ENCODE peak calls at places on chromosomes 6 and 20, in five cellular contexts. D is AG09319, M is neural crest cell, X is fibroblast of mammary gland, S is spleen. J is an unnamed sample.

GRCh38 chr6:90375681-90376439 is 79.2 kb upstream of the BACH2 start:
- DNase-seq in S (no peak), M (no peak), X (peak), D (no peak), J (no peak)

GRCh38 chr6:144161970-144162369 is 11.7 kb downstream of the STX11 start:
- DNase-seq in S (no peak), M (no peak), D (no peak), X (no peak), J (no peak)

GRCh38 chr6:134495893-134496253 is 178.0 kb upstream of the SGK1 start:
- DNase-seq in D (no peak), M (no peak), X (peak), S (no peak), J (no peak)

GRCh38 chr6:13874191-13874549 is 50.6 kb upstream of the RNF182 start:
- DNase-seq in X (no peak), D (no peak), M (no peak), S (no peak), J (no peak)

GRCh38 chr20:41095110-41095969 is 42.0 kb upstream of the PLCG1 start:
- DNase-seq in S (peak), M (peak), D (peak), X (peak), J (no peak)

GRCh38 chr20:34724172-34724571 is 20.0 kb downstream of the TP53INP2 start:
- DNase-seq in M (no peak), D (no peak), X (no peak), S (no peak), J (no peak)

GRCh38 chr20:49913399-49914047 is 1.8 kb downstream of the SPATA2 start:
- DNase-seq in D (no peak), M (no peak), X (no peak), S (no peak), J (no peak)

GRCh38 chr6:121349596-121349995 is 15.3 kb upstream of the TBC1D32 start:
- DNase-seq in D (no peak), S (no peak), M (no peak), X (no peak), J (no peak)

GRCh38 chr20:58184984-58185383 is 43.5 kb downstream of the ANKRD60 start:
- DNase-seq in M (no peak), X (no peak), S (no peak), D (no peak), J (no peak)

GRCh38 chr6:218153-219018 is 73.9 kb upstream of the DUSP22 start:
- DNase-seq in S (no peak), D (no peak), M (no peak), X (no peak), J (no peak)

GRCh38 chr6:21753571-21754108 is 160.1 kb downstream of the SOX4 start:
- DNase-seq in S (no peak), D (peak), M (no peak), X (peak), J (no peak)

GRCh38 chr20:43231829-43232228 is 42.1 kb upstream of the PTPRT start:
- DNase-seq in S (no peak), M (no peak), D (no peak), X (no peak), J (no peak)

GRCh38 chr6:168314948-168315347 is 4.6 kb downstream of the DACT2 start:
- DNase-seq in X (no peak), D (no peak), S (no peak), M (no peak), J (peak)

GRCh38 chr20:6838181-6838826 is 70.8 kb downstream of the BMP2 start:
- DNase-seq in D (no peak), S (no peak), X (no peak), M (no peak), J (no peak)

GRCh38 chr20:48668451-48668946 is 159.3 kb downstream of the PREX1 start:
- DNase-seq in X (no peak), M (no peak), S (peak), D (no peak), J (no peak)

GRCh38 chr6:4133941-4134838 is 1.2 kb downstream of the ECI2 start:
- DNase-seq in X (peak), D (no peak), M (no peak), S (peak), J (no peak)

GRCh38 chr6:101326411-101326810 is 67.1 kb upstream of the GRIK2 start:
- DNase-seq in M (no peak), S (no peak), D (no peak), X (no peak), J (no peak)

GRCh38 chr6:9520417-9521151 is 894.3 kb downstream of the TFAP2A start:
- DNase-seq in D (no peak), S (no peak), M (no peak), X (peak), J (no peak)

GRCh38 chr20:18430172-18430826 is 36.5 kb downstream of the DZANK1 start:
- DNase-seq in D (no peak), X (no peak), S (no peak), M (no peak), J (no peak)

GRCh38 chr20:35947489-35947888 is 6.8 kb downstream of the SCAND1 start:
- DNase-seq in X (peak), S (no peak), M (no peak), D (no peak), J (no peak)

GRCh38 chr6:80457044-80457933 is 350.8 kb downstream of the BCKDHB start:
- DNase-seq in M (no peak), X (peak), D (peak), S (no peak), J (no peak)

GRCh38 chr20:5039255-5039657 is 37.9 kb upstream of the SLC23A2 start:
- DNase-seq in S (peak), D (no peak), M (no peak), X (no peak), J (no peak)

GRCh38 chr20:19688031-19688806 is 69.8 kb upstream of the RIN2 start:
- DNase-seq in X (peak), D (peak), S (no peak), M (peak), J (peak)

DNA sequence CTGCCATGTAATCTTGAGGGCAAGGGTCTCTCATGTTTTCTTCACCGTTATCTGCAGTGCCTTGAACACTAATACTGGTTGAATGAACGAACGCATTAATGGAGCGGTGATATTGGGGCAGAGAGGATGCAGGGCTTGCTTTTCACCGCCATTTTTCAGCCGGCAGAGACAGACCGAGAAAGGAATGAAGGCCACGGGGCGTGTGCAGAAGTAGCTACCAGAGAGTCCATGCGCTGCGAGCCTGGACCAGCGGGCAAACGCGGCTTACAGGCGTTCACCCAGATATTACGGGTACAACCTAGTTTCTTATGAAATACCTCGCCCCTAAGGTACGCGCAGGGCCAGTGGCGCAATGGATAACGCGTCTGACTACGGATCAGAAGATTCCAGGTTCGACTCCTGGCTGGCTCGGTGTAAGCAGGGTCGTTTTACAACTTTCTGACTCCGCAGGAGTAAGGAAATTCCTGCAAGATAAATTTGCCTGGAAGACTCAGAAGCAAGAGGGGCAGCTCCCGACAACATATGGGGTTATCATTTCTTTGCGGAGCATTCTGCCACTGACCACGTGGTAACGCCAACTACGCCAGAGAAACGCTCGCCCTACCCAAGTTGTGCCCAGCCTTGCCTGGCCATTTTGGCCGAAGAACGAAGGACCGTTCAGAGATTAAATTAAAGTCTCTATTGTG is 863 bp upstream of the HMGN4 start:
- DNase-seq in D (peak), X (peak), S (peak), M (peak), J (peak)
- TF ChIP-seq CTCF in D (no peak), X (no peak), S (no peak), M (no peak), J (no peak)

DNA sequence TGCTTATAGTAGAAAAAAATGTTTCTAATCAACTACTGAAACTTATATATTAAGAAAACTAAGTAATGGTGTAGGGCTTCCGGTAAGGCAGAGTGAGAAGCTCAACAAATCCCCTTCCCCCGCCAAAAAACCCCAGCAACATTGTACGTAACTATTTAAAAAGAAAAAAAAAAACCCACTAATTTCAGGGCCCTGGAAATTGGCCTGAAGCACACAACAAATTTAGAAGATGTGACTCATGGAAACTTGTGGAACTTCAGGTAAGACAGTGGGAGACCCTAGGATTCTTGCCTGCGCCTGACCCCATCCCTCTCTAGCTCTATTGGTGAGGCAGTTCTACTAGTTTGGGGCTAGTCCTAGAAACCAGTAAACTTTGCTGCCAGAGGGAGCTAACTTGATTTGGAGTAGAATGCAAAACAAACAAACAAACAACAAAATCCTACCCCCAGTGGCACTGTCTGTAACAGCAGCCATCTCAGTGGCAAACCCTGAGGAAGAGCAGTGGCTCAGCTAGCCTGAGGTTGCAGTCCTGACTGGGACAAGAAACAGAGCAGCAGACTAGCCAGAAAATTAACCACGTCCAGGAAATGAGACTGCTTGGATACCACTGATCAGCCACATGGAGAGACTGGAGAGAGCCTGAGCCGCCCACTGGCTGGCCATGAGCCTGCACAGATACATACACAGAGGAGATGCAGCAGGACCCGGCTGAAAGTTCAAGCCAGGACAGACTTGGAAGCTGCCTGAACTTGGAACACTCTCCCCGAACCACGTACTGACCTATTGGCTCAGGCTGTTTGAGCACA is 135.1 kb downstream of the TBXT start:
- DNase-seq in D (peak), X (peak), M (no peak), S (no peak), J (peak)
- TF ChIP-seq CTCF in D (peak), X (peak), M (peak), S (peak), J (no peak)

GRCh38 chr6:147712841-147713240 is 204.4 kb downstream of the SAMD5 start:
- DNase-seq in M (no peak), X (no peak), D (no peak), S (no peak), J (no peak)
- TF ChIP-seq CTCF in M (no peak), X (no peak), D (no peak), S (no peak), J (no peak)

GRCh38 chr20:8800089-8800488 is 268.8 kb upstream of the PLCB4 start:
- DNase-seq in D (no peak), M (no peak), X (no peak), S (no peak), J (no peak)
- TF ChIP-seq CTCF in D (no peak), M (peak), X (peak), S (no peak), J (no peak)

DNA sequence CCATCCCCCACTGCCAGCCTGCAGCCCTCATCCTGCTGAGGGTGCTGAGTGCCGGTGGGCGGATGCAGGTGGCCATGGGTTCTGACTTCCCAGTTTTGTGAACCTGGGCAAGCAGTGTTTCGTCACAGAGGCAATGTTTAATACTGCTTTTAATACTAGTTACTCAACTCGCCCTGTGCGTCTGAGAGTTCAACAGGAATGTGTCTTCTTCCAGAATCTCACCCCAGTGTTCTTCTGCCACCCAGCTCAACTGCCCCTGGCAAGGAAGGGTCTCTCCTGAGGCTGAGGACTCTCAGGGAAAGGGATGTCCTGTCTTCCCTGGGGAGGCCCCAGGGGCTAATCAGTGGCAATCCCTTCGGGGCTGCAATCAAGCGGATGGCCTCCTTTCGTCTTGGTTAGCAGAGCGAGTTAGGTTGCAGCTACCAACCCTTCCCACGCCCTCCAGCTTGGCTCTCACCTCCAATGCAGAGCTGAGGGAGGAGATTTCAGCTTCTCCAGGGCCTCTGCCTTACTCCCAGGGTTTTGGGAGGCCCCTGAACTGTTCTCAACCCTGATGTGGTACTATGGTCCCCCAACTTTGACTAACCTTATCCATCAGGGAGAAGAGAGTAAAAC is 2.0 kb downstream of the KCNK16 start:
- DNase-seq in M (no peak), S (no peak), D (no peak), X (no peak), J (no peak)
- TF ChIP-seq CTCF in M (no peak), S (no peak), D (no peak), X (no peak), J (no peak)

DNA sequence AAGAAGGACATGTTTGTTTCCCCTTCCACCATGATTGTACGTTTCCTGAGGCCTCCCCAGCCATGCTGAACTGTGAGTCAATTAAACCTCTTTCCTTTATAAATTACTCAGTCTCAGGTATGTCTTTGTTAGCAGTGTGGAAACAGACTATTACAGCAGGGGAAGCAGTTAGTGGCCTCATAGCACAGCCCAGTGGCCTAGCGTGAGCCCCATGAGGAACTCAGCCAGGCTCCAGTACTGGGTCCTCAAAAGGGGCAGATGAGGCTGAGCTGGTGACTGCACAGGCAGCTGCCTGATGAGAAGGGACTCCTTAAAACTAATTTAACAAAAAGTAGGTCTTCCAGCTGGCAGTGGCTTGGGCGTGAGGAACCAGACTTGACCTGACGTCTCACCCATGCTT is 399.9 kb downstream of the CDH26 start:
- DNase-seq in M (no peak), D (no peak), S (no peak), X (no peak), J (no peak)
- TF ChIP-seq CTCF in M (no peak), D (no peak), S (no peak), X (no peak), J (no peak)

DNA sequence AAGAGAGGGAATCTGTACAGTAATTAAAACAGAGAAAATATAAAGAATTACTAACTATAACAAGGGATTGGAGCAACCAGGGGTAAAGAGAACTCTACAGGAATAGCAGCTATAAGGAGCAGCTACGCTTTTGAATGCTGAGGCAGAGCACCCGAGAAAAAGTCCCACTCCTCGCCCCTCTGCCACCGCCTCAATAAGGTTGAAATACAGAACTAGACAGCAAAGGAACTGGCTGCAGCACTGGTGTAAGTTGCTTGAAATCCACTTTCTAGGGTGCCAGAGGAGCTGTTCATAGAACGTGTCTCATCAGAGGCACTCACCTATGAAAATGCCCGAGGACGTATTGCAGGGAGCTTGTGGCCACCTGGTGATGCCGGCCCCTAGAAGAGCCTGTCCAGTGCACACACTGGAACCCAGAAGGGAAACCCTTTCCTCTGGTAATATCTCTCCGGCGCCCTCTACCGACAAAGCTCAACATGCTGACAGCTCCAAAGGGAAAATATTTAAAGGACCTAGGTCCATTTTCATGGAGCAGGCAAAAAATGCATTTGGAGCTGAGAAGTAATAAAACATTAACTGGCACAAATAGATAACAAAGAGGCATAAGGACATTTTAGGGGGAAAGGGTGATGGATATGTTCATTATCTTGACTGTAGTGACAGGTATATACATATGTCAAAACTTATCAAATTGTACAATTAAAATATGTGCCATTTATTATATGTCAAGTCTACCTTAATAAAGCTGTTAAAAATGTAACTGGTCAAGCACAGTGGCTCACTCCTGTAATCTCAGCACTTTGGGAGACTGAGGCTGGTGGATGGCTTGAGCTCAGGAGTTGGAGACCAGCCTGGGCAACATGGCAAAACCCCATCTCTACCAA is 137.4 kb upstream of the HDAC2 start:
- DNase-seq in S (no peak), D (peak), M (peak), X (peak), J (peak)
- TF ChIP-seq CTCF in S (no peak), D (peak), M (peak), X (peak), J (peak)

GRCh38 chr20:39225536-39225935 is 263.4 kb downstream of the DHX35 start:
- DNase-seq in X (no peak), M (no peak), S (no peak), D (no peak), J (no peak)
- TF ChIP-seq CTCF in X (no peak), M (no peak), S (no peak), D (no peak), J (no peak)

GRCh38 chr20:52192296-52193007 is 873 bp upstream of the ZFP64 start:
- DNase-seq in D (no peak), S (no peak), X (no peak), M (no peak), J (no peak)
- TF ChIP-seq CTCF in D (no peak), S (no peak), X (no peak), M (peak), J (no peak)

GRCh38 chr20:15699431-15700146 is 873.7 kb downstream of the KIF16B start:
- DNase-seq in D (no peak), S (no peak), X (no peak), M (no peak), J (no peak)
- TF ChIP-seq CTCF in D (no peak), S (no peak), X (no peak), M (peak), J (no peak)

J was measured in osteocyte.